ENCODE peak calls at places on chromosomes 6 and 20, in seven cellular contexts. I is GM12878, S is A549, E is astrocyte, U is GM23248, F is GM23338, R is mesendoderm. W is an unnamed sample.

GRCh38 chr6:42932412-42932811 is 3.1 kb downstream of the CNPY3 start:
- DNase-seq in I (no peak), U (no peak), R (no peak), E (no peak), S (no peak), F (no peak), W (no peak)

GRCh38 chr20:15703171-15703911 is 869.9 kb downstream of the KIF16B start:
- DNase-seq in F (no peak), S (peak; percentile 36), E (peak; percentile 53), U (peak; percentile 84), I (no peak), R (no peak), W (peak; percentile 96)

GRCh38 chr6:165956874-165957273 is 210.8 kb downstream of the TBXT start:
- DNase-seq in F (no peak), R (peak; percentile 73), E (no peak), I (no peak), S (no peak), U (no peak), W (no peak)

GRCh38 chr6:43714311-43715055 is 26.9 kb upstream of the MRPS18A start:
- DNase-seq in F (no peak), E (peak; percentile 35), R (no peak), I (no peak), U (peak; percentile 33), S (no peak), W (no peak)

GRCh38 chr6:12570461-12571030 is 146.0 kb upstream of the PHACTR1 start:
- DNase-seq in E (peak; percentile 58), I (no peak), U (peak; percentile 85), F (no peak), S (no peak), R (no peak), W (peak; percentile 56)

GRCh38 chr6:39452306-39452705 is 129.8 kb upstream of the KCNK16 start:
- DNase-seq in E (peak; percentile 81), I (no peak), R (no peak), F (no peak), U (peak; percentile 82), S (no peak), W (peak; percentile 62)

GRCh38 chr6:144215402-144215931 is 65.2 kb downstream of the STX11 start:
- DNase-seq in F (no peak), E (peak; percentile 10), S (peak; percentile 18), I (peak; percentile 8), U (peak; percentile 70), R (no peak), W (peak; percentile 17)

GRCh38 chr6:53496797-53497196 is 48.1 kb downstream of the GCLC start:
- DNase-seq in F (no peak), S (peak; percentile 32), E (peak; percentile 93), U (peak; percentile 90), R (peak; percentile 31), I (no peak), W (peak; percentile 86)

GRCh38 chr6:150770631-150771030 is 94.9 kb upstream of the MTHFD1L start:
- DNase-seq in R (no peak), I (no peak), E (peak; percentile 36), U (peak; percentile 14), S (no peak), F (no peak), W (no peak)

GRCh38 chr20:58447733-58448391 is 58.8 kb downstream of the VAPB start:
- DNase-seq in S (peak; percentile 48), I (no peak), E (peak; percentile 19), U (peak; percentile 78), F (peak; percentile 89), R (peak; percentile 82), W (peak; percentile 29)

GRCh38 chr20:34750484-34750883 is 46.3 kb downstream of the TP53INP2 start:
- DNase-seq in S (no peak), F (no peak), R (no peak), U (no peak), I (no peak), E (no peak), W (no peak)

GRCh38 chr6:45830441-45831139 is 185.1 kb downstream of the CLIC5 start:
- DNase-seq in I (peak; percentile 86), F (no peak), S (no peak), E (peak; percentile 12), U (no peak), R (no peak), W (peak; percentile 24)

GRCh38 chr6:116447496-116448011 is 13.6 kb upstream of the CALHM6 start:
- DNase-seq in F (no peak), S (no peak), I (no peak), E (peak; percentile 99), U (peak; percentile 95), R (no peak), W (peak; percentile 91)

GRCh38 chr6:75438186-75438880 is 55.3 kb downstream of the FILIP1 start:
- DNase-seq in F (no peak), S (no peak), I (no peak), E (no peak), R (no peak), U (peak; percentile 52), W (no peak)

GRCh38 chr6:148689168-148689567 is 57.7 kb upstream of the UST start:
- DNase-seq in U (no peak), F (no peak), R (no peak), E (no peak), I (no peak), S (no peak), W (no peak)

GRCh38 chr20:59207742-59208357 is 44.2 kb downstream of the ZNF831 start:
- DNase-seq in F (peak; percentile 95), R (peak; percentile 93), E (no peak), U (peak; percentile 56), S (peak; percentile 28), I (peak; percentile 2), W (peak; percentile 23)

GRCh38 chr6:158801655-158802294 is 17.4 kb downstream of the EZR start:
- DNase-seq in E (no peak), I (no peak), U (no peak), S (no peak), R (no peak), F (no peak), W (no peak)

GRCh38 chr20:17967595-17968365 is 814 bp downstream of the SNX5 start:
- DNase-seq in S (peak; percentile 43), F (no peak), U (peak; percentile 73), I (no peak), R (peak; percentile 38), E (peak; percentile 53), W (peak; percentile 28)

GRCh38 chr6:29705389-29706231 is 17.6 kb upstream of the HLA-F start:
- DNase-seq in R (peak; percentile 74), S (peak; percentile 39), E (peak; percentile 22), U (peak; percentile 72), I (no peak), F (peak; percentile 87), W (peak; percentile 32)

GRCh38 chr6:5981274-5982026 is 25.3 kb downstream of the NRN1 start:
- DNase-seq in F (no peak), R (no peak), S (no peak), I (no peak), E (peak; percentile 87), U (peak; percentile 95), W (peak; percentile 80)

DNA sequence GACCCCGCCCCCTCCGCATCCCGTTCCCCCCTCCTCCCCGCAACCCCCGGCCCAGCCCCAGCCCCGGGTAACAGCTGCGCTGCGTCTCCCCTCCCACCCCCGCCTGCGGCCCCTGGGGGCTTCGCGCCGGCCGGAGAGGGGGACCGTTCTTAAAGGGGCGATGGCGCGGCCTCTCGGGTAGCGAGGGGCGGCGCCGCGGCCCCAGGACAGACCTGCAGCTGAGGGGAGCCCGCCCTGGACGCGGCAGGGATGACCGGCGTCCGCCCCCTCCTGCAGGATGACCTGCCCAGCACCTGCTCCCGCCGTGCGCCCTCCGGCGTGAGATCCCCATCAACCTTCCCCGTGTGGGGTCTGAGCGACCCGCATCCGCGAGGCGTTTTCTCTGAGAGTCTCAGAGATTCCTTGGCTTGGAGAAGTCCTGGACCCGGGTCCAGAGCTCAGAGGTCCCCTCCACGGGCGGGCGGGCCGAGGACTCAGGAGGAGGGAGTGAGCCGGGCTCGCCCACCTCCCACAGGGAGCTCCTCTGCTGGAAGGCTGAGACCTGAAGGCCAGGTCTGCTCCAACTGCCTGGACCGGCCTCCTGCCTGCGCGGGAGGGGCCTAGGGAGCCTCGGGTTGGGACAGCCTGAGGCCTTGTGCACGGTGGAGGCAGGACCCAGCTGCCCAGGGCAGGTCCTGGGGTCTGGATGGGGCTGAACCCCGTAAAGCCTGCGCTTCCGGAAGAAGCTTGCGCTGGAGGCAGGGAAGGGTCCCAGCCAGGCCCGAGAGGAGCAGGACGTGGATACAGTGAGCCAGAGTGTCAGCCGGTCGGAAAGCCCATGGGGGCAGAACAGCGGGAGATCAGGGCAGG is 497 bp upstream of the NKAIN4 start:
- DNase-seq in U (no peak), E (no peak), R (peak; percentile 43), S (no peak), F (peak; percentile 78), I (no peak), W (no peak)
- H3K4me3 ChIP-seq in U (no peak overlapping the region), E (no peak overlapping the region), R (no peak overlapping the region), S (peak overlapping the region; percentile 50), F (peak overlapping the region; percentile 75), I (no peak overlapping the region), W (no peak overlapping the region)

DNA sequence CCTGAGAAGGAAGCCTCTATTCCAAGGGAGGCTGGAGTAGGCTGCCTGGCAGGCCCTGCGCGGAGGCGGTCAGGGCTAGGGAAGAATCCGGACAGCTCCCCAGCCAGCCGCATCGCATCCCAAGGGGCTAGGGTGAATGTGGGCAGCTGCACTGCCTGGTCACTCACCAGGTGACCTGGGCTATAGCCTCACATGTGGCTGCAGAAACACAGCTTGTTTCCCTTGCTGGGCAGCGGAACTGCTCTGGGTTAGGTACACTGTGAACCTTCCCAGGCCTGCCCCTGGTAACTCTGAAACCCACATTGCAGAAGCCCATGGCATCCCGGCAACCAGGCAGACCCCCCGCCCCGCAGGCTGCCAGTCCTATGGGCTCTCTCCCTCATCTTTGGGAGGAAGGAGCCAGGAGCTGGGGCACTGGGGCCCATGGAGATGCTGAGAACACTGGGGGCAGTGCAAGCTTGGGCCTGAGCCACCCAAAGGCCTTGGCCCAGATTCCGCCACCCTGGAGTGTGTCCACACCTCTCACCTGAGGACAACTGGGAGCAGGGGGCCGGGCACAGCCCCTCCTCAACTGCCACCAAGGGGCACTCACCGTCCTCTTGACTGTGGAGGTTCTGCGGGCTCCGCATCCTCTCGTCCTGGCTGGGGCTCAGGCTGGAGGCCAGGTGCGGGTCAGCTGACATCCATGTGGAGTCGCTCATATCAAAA is 111.0 kb downstream of the NOL4L start:
- DNase-seq in S (no peak), U (no peak), I (no peak), R (no peak), F (no peak), E (no peak), W (no peak)
- H3K4me2 ChIP-seq in S (peak overlapping the region; percentile 95), U (peak overlapping the region; percentile 81), I (no peak overlapping the region), R (no peak overlapping the region), F (peak overlapping the region; percentile 93), E (peak overlapping the region; percentile 84), W (no peak overlapping the region)

GRCh38 chr20:49034070-49034732 is 11.9 kb upstream of the CSE1L start:
- DNase-seq in R (no peak), U (no peak), E (no peak), I (no peak), F (no peak), S (no peak), W (no peak)
- H3K4me3 ChIP-seq in R (no peak overlapping the region), U (no peak overlapping the region), E (no peak overlapping the region), I (no peak overlapping the region), F (no peak overlapping the region), S (no peak overlapping the region), W (no peak overlapping the region)

DNA sequence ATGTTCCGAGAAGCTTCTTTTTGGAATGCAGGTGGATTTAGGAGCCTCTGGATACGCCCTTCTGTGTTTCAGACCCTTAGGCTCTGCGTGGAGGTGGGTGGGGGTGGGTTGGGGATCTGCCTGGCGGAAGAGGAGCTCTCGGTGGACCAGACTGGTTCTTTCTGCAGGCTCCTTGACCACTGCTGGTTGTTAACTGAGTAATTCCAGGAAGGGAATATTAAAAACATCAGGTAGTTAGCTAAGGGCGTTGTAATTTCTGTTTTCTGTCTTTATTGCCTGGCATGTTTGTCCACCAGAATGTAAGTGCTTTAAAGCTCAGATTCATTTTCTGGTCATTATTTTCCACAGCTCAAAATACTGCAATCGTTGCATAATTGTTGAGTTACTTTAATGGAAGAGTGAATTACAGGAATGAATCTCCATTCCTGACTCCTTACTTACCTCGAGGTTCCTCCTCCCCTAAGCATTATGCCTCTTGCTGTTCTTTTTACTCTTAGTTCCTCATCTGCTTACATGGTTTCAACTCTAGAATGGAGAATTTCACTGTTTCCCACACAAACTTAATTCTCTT is 5.8 kb downstream of the CDYL start:
- DNase-seq in I (no peak), F (no peak), S (no peak), E (no peak), R (no peak), U (no peak), W (no peak)
- H3K4me2 ChIP-seq in I (peak overlapping the region; percentile 89), F (peak overlapping the region; percentile 23), S (no peak overlapping the region), E (no peak overlapping the region), R (no peak overlapping the region), U (no peak overlapping the region), W (no peak overlapping the region)